ENCODE peak calls at places on chromosomes 13 and 19, in four cellular contexts. Y is GM23248, Q is aorta, D is ACHN. U is an unnamed sample.

GRCh38 chr19:14477417-14478112 is 2.4 kb upstream of the PTGER1 start:
- DNase-seq in Y (no peak), D (no peak), Q (no peak), U (no peak)

GRCh38 chr13:98440390-98441055 is 136.4 kb downstream of the STK24 start:
- DNase-seq in Y (no peak), D (no peak), Q (peak; percentile 19), U (no peak)

GRCh38 chr13:28324181-28324789 is 170.6 kb downstream of the FLT1 start:
- DNase-seq in Y (peak; percentile 83), Q (peak; percentile 54), D (peak; percentile 56), U (peak; percentile 61)

GRCh38 chr19:1725100-1726064 is 27.9 kb upstream of the ONECUT3 start:
- DNase-seq in Y (peak; percentile 70), D (peak; percentile 52), Q (no peak), U (peak; percentile 72)

GRCh38 chr19:46618670-46619231 is 6.1 kb downstream of the PTGIR start:
- DNase-seq in Y (peak; percentile 70), D (no peak), Q (no peak), U (no peak)

GRCh38 chr19:46611791-46612190 is 10.7 kb downstream of the CALM3 start:
- DNase-seq in D (no peak), Q (peak; percentile 33), Y (no peak), U (no peak)

GRCh38 chr19:41019346-41019745 is 28.3 kb downstream of the CYP2B6 start:
- DNase-seq in D (no peak), Y (no peak), Q (no peak), U (no peak)

GRCh38 chr13:99258210-99258860 is at the start of gene GPR18:
- DNase-seq in D (no peak), Q (no peak), Y (no peak), U (no peak)

GRCh38 chr19:16415806-16416205 is 56.0 kb downstream of the EPS15L1 start:
- DNase-seq in Q (no peak), Y (no peak), D (no peak), U (no peak)

GRCh38 chr19:35533822-35534521 is 716 bp downstream of the GAPDHS start:
- DNase-seq in Y (peak; percentile 48), Q (peak; percentile 67), D (no peak), U (no peak)

GRCh38 chr13:23506071-23506820 is 64.0 kb upstream of the TNFRSF19 start:
- DNase-seq in D (peak; percentile 4), Q (no peak), Y (peak; percentile 50), U (no peak)

GRCh38 chr13:46721054-46721453 is 75.9 kb downstream of the ESD start:
- DNase-seq in Y (peak; percentile 76), D (peak; percentile 41), Q (peak; percentile 52), U (peak; percentile 26)

GRCh38 chr19:3606690-3607289 is at the start of gene TBXA2R:
- DNase-seq in Y (peak; percentile 86), D (peak; percentile 54), Q (peak; percentile 90), U (no peak)

GRCh38 chr19:44367024-44367423 is 10.5 kb upstream of the ZNF112 start:
- DNase-seq in D (no peak), Y (no peak), Q (no peak), U (no peak)

GRCh38 chr19:47284324-47284899 is 9.7 kb downstream of the INAFM1 start:
- DNase-seq in Y (peak; percentile 53), Q (no peak), D (peak; percentile 50), U (peak; percentile 79)